ENCODE peak calls at places on chromosomes 2 and 18, in six cellular contexts. U is body of pancreas, B is psoas muscle, L is H9, J is colonic mucosa, E is transverse colon. I is an unnamed sample.

GRCh38 chr18:79772865-79773696 is 24.7 kb upstream of the KCNG2 start:
- DNase-seq in U (no peak), B (peak; percentile 36), L (no peak), J (no peak), E (peak; percentile 4), I (no peak)

GRCh38 chr2:68157402-68158133 is at the start of gene PNO1:
- DNase-seq in U (peak; percentile 94), B (peak; percentile 97), L (peak; percentile 94), J (peak; percentile 97), E (peak; percentile 97), I (peak; percentile 89)

GRCh38 chr2:139790807-139791206 is 1010.6 kb upstream of the NXPH2 start:
- DNase-seq in U (no peak), B (no peak), L (no peak), J (no peak), E (no peak), I (no peak)

GRCh38 chr2:168185583-168186274 is 61.7 kb downstream of the STK39 start:
- DNase-seq in U (no peak), B (no peak), L (no peak), J (no peak), E (no peak), I (no peak)

GRCh38 chr2:15673919-15674636 is 82.4 kb downstream of the DDX1 start:
- DNase-seq in U (no peak), B (no peak), L (no peak), J (no peak), E (no peak), I (no peak)

GRCh38 chr2:167190053-167190452 is 301.8 kb downstream of the XIRP2 start:
- DNase-seq in U (peak; percentile 64), B (peak; percentile 68), L (no peak), J (no peak), E (no peak), I (no peak)

GRCh38 chr2:203650860-203651613 is 55.4 kb upstream of the CD28 start:
- DNase-seq in U (peak; percentile 69), B (no peak), L (no peak), J (peak; percentile 85), E (peak; percentile 69), I (no peak)

GRCh38 chr18:28176933-28177827 is at the start of gene CDH2:
- DNase-seq in U (no peak), B (peak; percentile 51), L (peak; percentile 87), J (no peak), E (no peak), I (no peak)

GRCh38 chr2:215805493-215805892 is 207.9 kb downstream of the MREG start:
- DNase-seq in U (no peak), B (no peak), L (no peak), J (no peak), E (no peak), I (no peak)

GRCh38 chr18:9608298-9608697 is 6.1 kb downstream of the PPP4R1 start:
- DNase-seq in U (no peak), B (no peak), L (no peak), J (no peak), E (no peak), I (no peak)

GRCh38 chr2:180907731-180908130 is 72.7 kb upstream of the UBE2E3 start:
- DNase-seq in U (no peak), B (no peak), L (no peak), J (no peak), E (no peak), I (no peak)

GRCh38 chr2:19559596-19560240 is 201.3 kb upstream of the OSR1 start:
- DNase-seq in U (no peak), B (no peak), L (no peak), J (peak; percentile 61), E (peak; percentile 32), I (no peak)

GRCh38 chr2:218996937-218997336 is 3.7 kb upstream of the CRYBA2 start:
- DNase-seq in U (peak; percentile 82), B (no peak), L (no peak), J (peak; percentile 46), E (no peak), I (no peak)

GRCh38 chr2:160783481-160783880 is 289.9 kb upstream of the RBMS1 start:
- DNase-seq in U (no peak), B (no peak), L (no peak), J (no peak), E (no peak), I (no peak)

GRCh38 chr2:84711651-84712050 is 169.2 kb downstream of the TRABD2A start:
- DNase-seq in U (no peak), B (no peak), L (no peak), J (no peak), E (no peak), I (no peak)

GRCh38 chr2:96882230-96882629 is 12.3 kb upstream of the SEMA4C start:
- DNase-seq in U (no peak), B (no peak), L (peak; percentile 65), J (no peak), E (no peak), I (no peak)

GRCh38 chr2:144708641-144709040 is 188.7 kb upstream of the ZEB2 start:
- DNase-seq in U (no peak), B (no peak), L (no peak), J (no peak), E (no peak), I (no peak)

GRCh38 chr2:81181845-81182244 is 877.3 kb upstream of the LRRTM1 start:
- DNase-seq in U (no peak), B (no peak), L (no peak), J (no peak), E (no peak), I (no peak)

GRCh38 chr2:217609952-217610351 is 392.8 kb downstream of the TNS1 start:
- DNase-seq in U (no peak), B (no peak), L (no peak), J (no peak), E (no peak), I (no peak)

GRCh38 chr2:237341872-237342271 is 72.1 kb downstream of the COL6A3 start:
- DNase-seq in U (no peak), B (no peak), L (no peak), J (no peak), E (no peak), I (no peak)

GRCh38 chr2:174120346-174120745 is 128.0 kb downstream of the OLA1 start:
- DNase-seq in U (no peak), B (no peak), L (no peak), J (no peak), E (no peak), I (no peak)
- H3K27ac ChIP-seq in U (no peak overlapping the region), B (no peak overlapping the region), L (no peak overlapping the region), J (no peak overlapping the region), E (no peak overlapping the region), I (no peak overlapping the region)

GRCh38 chr2:164992818-164993217 is 37.5 kb upstream of the SLC38A11 start:
- DNase-seq in U (peak; percentile 80), B (no peak), L (no peak), J (peak; percentile 55), E (peak; percentile 52), I (peak; percentile 48)
- H3K27ac ChIP-seq in U (no peak overlapping the region), B (no peak overlapping the region), L (no peak overlapping the region), J (no peak overlapping the region), E (no peak overlapping the region), I (no peak overlapping the region)

DNA sequence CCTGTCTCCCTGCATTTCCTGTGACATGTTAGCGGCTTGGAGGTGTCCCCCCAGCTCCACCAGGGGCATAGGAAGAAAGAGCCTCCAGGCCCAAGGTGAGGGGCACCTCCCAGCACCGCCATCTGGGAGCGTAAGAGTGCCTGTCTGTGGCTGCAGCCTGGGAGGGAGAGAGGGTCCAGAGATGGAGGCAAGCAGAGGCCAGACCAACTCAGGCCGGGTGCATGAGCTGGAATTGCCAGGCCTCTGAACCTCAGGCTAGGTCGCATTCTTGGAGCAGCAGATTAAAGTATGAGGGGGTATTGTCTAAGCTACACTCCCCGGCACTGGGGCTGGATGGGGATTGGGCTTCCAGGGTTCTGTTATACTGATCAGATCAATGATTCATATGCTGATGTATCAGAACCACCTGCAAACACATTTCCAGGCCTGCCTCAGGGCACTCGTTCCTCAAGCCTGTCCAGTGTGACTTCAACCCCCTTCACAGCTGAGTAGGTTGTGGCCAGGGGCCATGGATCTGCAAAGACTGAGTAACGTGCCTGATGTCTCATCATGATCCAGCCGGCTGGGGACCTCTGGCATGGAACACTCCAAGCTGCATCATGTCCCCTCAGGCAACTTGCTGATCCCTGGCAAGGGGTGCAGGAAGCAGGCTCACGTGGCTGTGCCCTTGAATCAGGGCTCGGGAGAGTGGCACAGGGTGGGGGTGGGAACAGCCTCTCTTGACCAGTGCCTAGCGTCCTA is 73.2 kb downstream of the HS1BP3 start:
- DNase-seq in U (no peak), B (no peak), L (no peak), J (no peak), E (no peak), I (no peak)
- H3K27ac ChIP-seq in U (no peak overlapping the region), B (no peak overlapping the region), L (no peak overlapping the region), J (no peak overlapping the region), E (no peak overlapping the region), I (no peak overlapping the region)

GRCh38 chr2:99397251-99397920 is 60.2 kb downstream of the EIF5B start:
- DNase-seq in U (no peak), B (no peak), L (no peak), J (no peak), E (no peak), I (no peak)
- H3K27ac ChIP-seq in U (no peak overlapping the region), B (no peak overlapping the region), L (no peak overlapping the region), J (no peak overlapping the region), E (no peak overlapping the region), I (no peak overlapping the region)